ENCODE peak calls at places on chromosomes 1 and 21, in ten cellular contexts. One of them, this sample, is unnamed.

GRCh38 chr1:187744665-187745064 is 915.9 kb downstream of the PLA2G4A start:
- DNase-seq in sigmoid colon: no peak
- DNase-seq in GM12878: peak; percentile 36
- DNase-seq in HepG2: no peak
- DNase-seq in tibial nerve: no peak
- DNase-seq in SK-N-SH: no peak
- DNase-seq in suprapubic skin: no peak
- DNase-seq in K562: no peak
- DNase-seq in stomach: no peak
- DNase-seq in transverse colon: no peak
- DNase-seq in this sample: no peak

GRCh38 chr1:207740224-207740623 is 11.6 kb upstream of the CD46 start:
- DNase-seq in suprapubic skin: no peak
- DNase-seq in tibial nerve: no peak
- DNase-seq in K562: no peak
- DNase-seq in transverse colon: no peak
- DNase-seq in stomach: no peak
- DNase-seq in sigmoid colon: no peak
- DNase-seq in HepG2: no peak
- DNase-seq in GM12878: no peak
- DNase-seq in SK-N-SH: no peak
- DNase-seq in this sample: no peak

GRCh38 chr1:155218854-155219591 is 10.5 kb downstream of the MTX1 start:
- DNase-seq in HepG2: no peak
- DNase-seq in tibial nerve: peak; percentile 84
- DNase-seq in stomach: no peak
- DNase-seq in K562: peak; percentile 66
- DNase-seq in sigmoid colon: no peak
- DNase-seq in GM12878: no peak
- DNase-seq in suprapubic skin: no peak
- DNase-seq in SK-N-SH: peak; percentile 77
- DNase-seq in transverse colon: peak; percentile 51
- DNase-seq in this sample: peak; percentile 55

GRCh38 chr1:48561444-48561843 is 89.4 kb upstream of the SPATA6 start:
- DNase-seq in sigmoid colon: no peak
- DNase-seq in stomach: no peak
- DNase-seq in K562: no peak
- DNase-seq in SK-N-SH: no peak
- DNase-seq in suprapubic skin: no peak
- DNase-seq in tibial nerve: no peak
- DNase-seq in transverse colon: no peak
- DNase-seq in GM12878: no peak
- DNase-seq in HepG2: no peak
- DNase-seq in this sample: no peak

GRCh38 chr1:61310538-61310937 is 228.2 kb downstream of the NFIA start:
- DNase-seq in HepG2: no peak
- DNase-seq in GM12878: no peak
- DNase-seq in transverse colon: no peak
- DNase-seq in SK-N-SH: no peak
- DNase-seq in stomach: no peak
- DNase-seq in suprapubic skin: no peak
- DNase-seq in K562: no peak
- DNase-seq in sigmoid colon: no peak
- DNase-seq in tibial nerve: no peak
- DNase-seq in this sample: no peak

GRCh38 chr21:42578761-42579415 is 65.2 kb downstream of the SLC37A1 start:
- DNase-seq in transverse colon: peak; percentile 1
- DNase-seq in sigmoid colon: peak; percentile 45
- DNase-seq in HepG2: no peak
- DNase-seq in K562: no peak
- DNase-seq in GM12878: no peak
- DNase-seq in SK-N-SH: no peak
- DNase-seq in stomach: no peak
- DNase-seq in suprapubic skin: peak; percentile 63
- DNase-seq in tibial nerve: no peak
- DNase-seq in this sample: peak; percentile 55

GRCh38 chr1:178442925-178443324 is 53.8 kb downstream of the CLEC20A start:
- DNase-seq in K562: no peak
- DNase-seq in sigmoid colon: no peak
- DNase-seq in transverse colon: no peak
- DNase-seq in tibial nerve: no peak
- DNase-seq in GM12878: no peak
- DNase-seq in stomach: no peak
- DNase-seq in SK-N-SH: no peak
- DNase-seq in HepG2: no peak
- DNase-seq in suprapubic skin: no peak
- DNase-seq in this sample: no peak

GRCh38 chr1:59015708-59016107 is 231.9 kb upstream of the JUN start:
- DNase-seq in K562: no peak
- DNase-seq in sigmoid colon: no peak
- DNase-seq in GM12878: no peak
- DNase-seq in tibial nerve: no peak
- DNase-seq in transverse colon: no peak
- DNase-seq in SK-N-SH: no peak
- DNase-seq in stomach: no peak
- DNase-seq in suprapubic skin: no peak
- DNase-seq in HepG2: no peak
- DNase-seq in this sample: no peak

GRCh38 chr1:2335721-2336475 is 55.5 kb downstream of the MORN1 start:
- DNase-seq in suprapubic skin: no peak
- DNase-seq in K562: no peak
- DNase-seq in GM12878: no peak
- DNase-seq in sigmoid colon: no peak
- DNase-seq in stomach: no peak
- DNase-seq in tibial nerve: no peak
- DNase-seq in HepG2: no peak
- DNase-seq in transverse colon: no peak
- DNase-seq in SK-N-SH: no peak
- DNase-seq in this sample: no peak

GRCh38 chr1:229655781-229656180 is 29.7 kb downstream of the URB2 start:
- DNase-seq in tibial nerve: no peak
- DNase-seq in suprapubic skin: no peak
- DNase-seq in SK-N-SH: no peak
- DNase-seq in HepG2: no peak
- DNase-seq in transverse colon: no peak
- DNase-seq in sigmoid colon: no peak
- DNase-seq in stomach: no peak
- DNase-seq in GM12878: no peak
- DNase-seq in K562: no peak
- DNase-seq in this sample: no peak
- H3K36me3 ChIP-seq in tibial nerve: peaks cover 10% of the 10 kb centered on the region
- H3K36me3 ChIP-seq in suprapubic skin: peaks cover 68% of the 10 kb centered on the region
- H3K36me3 ChIP-seq in SK-N-SH: peaks cover 93% of the 10 kb centered on the region
- H3K36me3 ChIP-seq in HepG2: peaks cover 21% of the 10 kb centered on the region
- H3K36me3 ChIP-seq in transverse colon: no peaks in the 10 kb centered on the region
- H3K36me3 ChIP-seq in sigmoid colon: peaks cover 6% of the 10 kb centered on the region
- H3K36me3 ChIP-seq in stomach: peaks cover 27% of the 10 kb centered on the region
- H3K36me3 ChIP-seq in GM12878: peaks cover 9% of the 10 kb centered on the region
- H3K36me3 ChIP-seq in K562: peaks cover 96% of the 10 kb centered on the region
- H3K36me3 ChIP-seq in this sample: no peaks in the 10 kb centered on the region

DNA sequence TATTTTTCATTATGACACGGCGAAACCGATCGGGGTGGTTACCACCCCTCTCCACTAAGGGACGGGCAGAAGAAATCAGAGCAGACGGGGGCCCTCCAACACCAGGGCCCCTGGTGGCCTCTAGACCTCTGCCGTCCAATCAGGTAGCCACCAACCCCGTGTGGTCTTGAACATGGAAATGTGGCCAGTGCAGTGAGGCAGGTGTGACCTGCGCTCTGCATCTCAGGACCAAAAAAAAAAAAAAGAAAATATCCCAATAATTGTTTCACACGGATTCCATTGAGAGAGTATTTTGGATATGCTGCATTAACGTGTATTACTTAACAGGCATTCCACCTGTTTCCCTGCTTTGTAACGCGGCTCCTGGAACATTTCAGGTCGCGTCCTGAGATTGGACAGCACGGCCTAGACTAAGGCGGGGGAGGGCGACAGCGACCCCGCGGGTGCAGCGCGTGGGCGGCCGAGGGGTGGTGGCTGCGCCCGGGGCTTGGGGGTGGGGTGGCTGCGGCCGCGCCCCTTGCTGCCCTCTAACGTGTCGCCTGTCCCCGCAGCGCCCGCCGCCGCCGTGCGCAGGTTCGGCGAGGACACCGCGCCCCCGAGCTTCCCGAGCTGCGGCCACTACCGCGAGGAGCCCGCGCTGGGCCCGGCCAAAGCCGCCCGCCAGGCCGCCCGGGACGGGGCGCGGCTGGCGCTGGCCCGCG is 48.3 kb downstream of the SIM2 start:
- DNase-seq in K562: peak; percentile 49
- DNase-seq in GM12878: no peak
- DNase-seq in HepG2: no peak
- DNase-seq in transverse colon: no peak
- DNase-seq in sigmoid colon: no peak
- DNase-seq in suprapubic skin: no peak
- DNase-seq in SK-N-SH: no peak
- DNase-seq in stomach: no peak
- DNase-seq in tibial nerve: no peak
- DNase-seq in this sample: no peak
- H3K4me3 ChIP-seq in K562: peak overlapping the region; percentile 30
- H3K4me3 ChIP-seq in GM12878: no peak overlapping the region
- H3K4me3 ChIP-seq in HepG2: peak overlapping the region; percentile 54
- H3K4me3 ChIP-seq in transverse colon: peak overlapping the region; percentile 36
- H3K4me3 ChIP-seq in sigmoid colon: peak overlapping the region; percentile 43
- H3K4me3 ChIP-seq in suprapubic skin: peak overlapping the region; percentile 48
- H3K4me3 ChIP-seq in SK-N-SH: peak overlapping the region; percentile 51
- H3K4me3 ChIP-seq in stomach: peak overlapping the region; percentile 28
- H3K4me3 ChIP-seq in tibial nerve: no peak overlapping the region
- H3K4me3 ChIP-seq in this sample: no peak overlapping the region

GRCh38 chr1:21854751-21855131 is 42.7 kb downstream of the LDLRAD2 start:
- DNase-seq in HepG2: no peak
- DNase-seq in sigmoid colon: no peak
- DNase-seq in K562: no peak
- DNase-seq in SK-N-SH: no peak
- DNase-seq in GM12878: no peak
- DNase-seq in stomach: no peak
- DNase-seq in transverse colon: no peak
- DNase-seq in tibial nerve: no peak
- DNase-seq in suprapubic skin: no peak
- DNase-seq in this sample: no peak

GRCh38 chr1:21851430-21852250 is 39.6 kb downstream of the LDLRAD2 start:
- DNase-seq in suprapubic skin: no peak
- DNase-seq in tibial nerve: no peak
- DNase-seq in stomach: no peak
- DNase-seq in sigmoid colon: no peak
- DNase-seq in SK-N-SH: no peak
- DNase-seq in GM12878: no peak
- DNase-seq in HepG2: no peak
- DNase-seq in transverse colon: no peak
- DNase-seq in K562: no peak
- DNase-seq in this sample: no peak

GRCh38 chr1:21854090-21854750 is 42.2 kb downstream of the LDLRAD2 start:
- DNase-seq in K562: no peak
- DNase-seq in stomach: no peak
- DNase-seq in tibial nerve: no peak
- DNase-seq in sigmoid colon: no peak
- DNase-seq in HepG2: no peak
- DNase-seq in SK-N-SH: no peak
- DNase-seq in suprapubic skin: no peak
- DNase-seq in GM12878: no peak
- DNase-seq in transverse colon: no peak
- DNase-seq in this sample: no peak

GRCh38 chr1:21853130-21853424 is 41.0 kb downstream of the LDLRAD2 start:
- DNase-seq in HepG2: no peak
- DNase-seq in suprapubic skin: no peak
- DNase-seq in sigmoid colon: no peak
- DNase-seq in SK-N-SH: no peak
- DNase-seq in GM12878: no peak
- DNase-seq in transverse colon: no peak
- DNase-seq in tibial nerve: no peak
- DNase-seq in K562: peak; percentile 77
- DNase-seq in stomach: no peak
- DNase-seq in this sample: no peak

GRCh38 chr1:21852282-21853129 is 40.4 kb downstream of the LDLRAD2 start:
- DNase-seq in HepG2: no peak
- DNase-seq in SK-N-SH: no peak
- DNase-seq in sigmoid colon: no peak
- DNase-seq in transverse colon: peak; percentile 56
- DNase-seq in GM12878: peak; percentile 54
- DNase-seq in stomach: no peak
- DNase-seq in K562: no peak
- DNase-seq in tibial nerve: no peak
- DNase-seq in suprapubic skin: no peak
- DNase-seq in this sample: no peak
- TF ChIP-seq EP300 in HepG2: no peak
- TF ChIP-seq EP300 in SK-N-SH: no peak
- TF ChIP-seq EP300 in sigmoid colon: no peak
- TF ChIP-seq EP300 in transverse colon: no peak
- TF ChIP-seq EP300 in GM12878: no peak
- TF ChIP-seq EP300 in stomach: no peak
- TF ChIP-seq EP300 in K562: no peak
- TF ChIP-seq EP300 in tibial nerve: no peak
- TF ChIP-seq EP300 in suprapubic skin: no peak
- TF ChIP-seq EP300 in this sample: no peak

GRCh38 chr1:22507582-22507981 is 55.7 kb upstream of the EPHA8 start:
- DNase-seq in tibial nerve: no peak
- DNase-seq in suprapubic skin: no peak
- DNase-seq in SK-N-SH: no peak
- DNase-seq in HepG2: no peak
- DNase-seq in K562: no peak
- DNase-seq in GM12878: no peak
- DNase-seq in transverse colon: no peak
- DNase-seq in sigmoid colon: no peak
- DNase-seq in stomach: no peak
- DNase-seq in this sample: no peak

GRCh38 chr1:22508329-22508728 is 55.0 kb upstream of the EPHA8 start:
- DNase-seq in SK-N-SH: no peak
- DNase-seq in GM12878: no peak
- DNase-seq in suprapubic skin: no peak
- DNase-seq in tibial nerve: no peak
- DNase-seq in K562: no peak
- DNase-seq in HepG2: no peak
- DNase-seq in sigmoid colon: no peak
- DNase-seq in transverse colon: no peak
- DNase-seq in stomach: no peak
- DNase-seq in this sample: no peak

GRCh38 chr1:22512873-22513272 is 50.4 kb upstream of the EPHA8 start:
- DNase-seq in suprapubic skin: no peak
- DNase-seq in K562: no peak
- DNase-seq in SK-N-SH: no peak
- DNase-seq in transverse colon: no peak
- DNase-seq in GM12878: no peak
- DNase-seq in stomach: no peak
- DNase-seq in sigmoid colon: no peak
- DNase-seq in HepG2: no peak
- DNase-seq in tibial nerve: no peak
- DNase-seq in this sample: no peak

GRCh38 chr1:22508991-22509390 is 54.3 kb upstream of the EPHA8 start:
- DNase-seq in SK-N-SH: no peak
- DNase-seq in transverse colon: peak; percentile 26
- DNase-seq in HepG2: no peak
- DNase-seq in tibial nerve: no peak
- DNase-seq in stomach: no peak
- DNase-seq in suprapubic skin: no peak
- DNase-seq in K562: no peak
- DNase-seq in GM12878: no peak
- DNase-seq in sigmoid colon: no peak
- DNase-seq in this sample: no peak

GRCh38 chr1:22509815-22510214 is 53.5 kb upstream of the EPHA8 start:
- DNase-seq in sigmoid colon: no peak
- DNase-seq in tibial nerve: no peak
- DNase-seq in HepG2: no peak
- DNase-seq in SK-N-SH: no peak
- DNase-seq in stomach: no peak
- DNase-seq in K562: no peak
- DNase-seq in suprapubic skin: no peak
- DNase-seq in GM12878: no peak
- DNase-seq in transverse colon: no peak
- DNase-seq in this sample: no peak
- H3K36me3 ChIP-seq in sigmoid colon: peaks cover 72% of the 10 kb centered on the region
- H3K36me3 ChIP-seq in tibial nerve: peaks cover 29% of the 10 kb centered on the region
- H3K36me3 ChIP-seq in HepG2: peaks cover 25% of the 10 kb centered on the region
- H3K36me3 ChIP-seq in SK-N-SH: peaks cover 77% of the 10 kb centered on the region
- H3K36me3 ChIP-seq in stomach: peaks cover 41% of the 10 kb centered on the region
- H3K36me3 ChIP-seq in K562: peaks cover 93% of the 10 kb centered on the region
- H3K36me3 ChIP-seq in suprapubic skin: peaks cover 91% of the 10 kb centered on the region
- H3K36me3 ChIP-seq in GM12878: peaks cover 6% of the 10 kb centered on the region
- H3K36me3 ChIP-seq in transverse colon: no peaks in the 10 kb centered on the region
- H3K36me3 ChIP-seq in this sample: no peaks in the 10 kb centered on the region

This sample was measured in ovary.